ENCODE peak calls at places on chromosomes 16 and 17, in six cellular contexts. W is T-helper 17 cell; P is K562; K is activated CD8-positive, alpha-beta memory T cell treated with anti-CD3 and anti-CD28 coated beads, Interleukin-2, amount 10 ng/mL, durations not matched to agents 7 days and 5 days; X is GM10248; Z is HEK293T. G is an unnamed sample.

GRCh38 chr17:48578616-48579560 is 738 bp upstream of the HOXB4 start:
- DNase-seq in W (no peak), P (peak; percentile 57), K (peak; percentile 49), X (no peak), Z (no peak), G (no peak)

GRCh38 chr16:21159281-21159951 is 942 bp downstream of the LDAF1 start:
- DNase-seq in W (peak; percentile 10), P (peak; percentile 34), K (peak; percentile 41), X (peak; percentile 56), Z (no peak), G (no peak)

GRCh38 chr17:77107506-77108433 is 33.0 kb upstream of the SEC14L1 start:
- DNase-seq in W (peak; percentile 25), P (peak; percentile 35), K (peak; percentile 83), X (peak; percentile 64), Z (no peak), G (no peak)

GRCh38 chr17:73142763-73143395 is 21.9 kb upstream of the SSTR2 start:
- DNase-seq in W (no peak), P (no peak), K (peak; percentile 51), X (no peak), Z (no peak), G (no peak)

GRCh38 chr17:64289652-64290051 is 26.6 kb upstream of the TEX2 start:
- DNase-seq in W (no peak), P (no peak), K (no peak), X (no peak), Z (no peak), G (no peak)

GRCh38 chr17:27533874-27534815 is 77.9 kb downstream of the KSR1 start:
- DNase-seq in W (no peak), P (no peak), K (no peak), X (no peak), Z (no peak), G (peak; percentile 65)

GRCh38 chr17:16449121-16449570 is 33.8 kb downstream of the TRPV2 start:
- DNase-seq in W (no peak), P (no peak), K (no peak), X (no peak), Z (no peak), G (no peak)

GRCh38 chr17:73203135-73203787 is 10.4 kb downstream of the COG1 start:
- DNase-seq in W (no peak), P (no peak), K (no peak), X (no peak), Z (no peak), G (no peak)

GRCh38 chr17:68608515-68609130 is 7.5 kb upstream of the FAM20A start:
- DNase-seq in W (no peak), P (no peak), K (no peak), X (no peak), Z (no peak), G (no peak)

GRCh38 chr16:1398351-1398750 is 16.2 kb downstream of the UNKL start:
- DNase-seq in W (no peak), P (no peak), K (no peak), X (no peak), Z (no peak), G (no peak)

GRCh38 chr17:12041316-12041715 is 20.6 kb downstream of the MAP2K4 start:
- DNase-seq in W (no peak), P (no peak), K (no peak), X (no peak), Z (no peak), G (no peak)

GRCh38 chr17:75813081-75814020 is 28.7 kb downstream of the UNK start:
- DNase-seq in W (no peak), P (no peak), K (no peak), X (no peak), Z (no peak), G (no peak)

GRCh38 chr17:74354123-74354522 is 7.5 kb downstream of the BTBD17 start:
- DNase-seq in W (peak; percentile 33), P (peak; percentile 84), K (peak; percentile 77), X (peak; percentile 84), Z (no peak), G (no peak)

GRCh38 chr17:2295575-2295974 is 8.0 kb downstream of the SMG6 start:
- DNase-seq in W (no peak), P (no peak), K (no peak), X (no peak), Z (no peak), G (no peak)

GRCh38 chr17:28760987-28761562 is 17.3 kb downstream of the TRAF4 start:
- DNase-seq in W (no peak), P (no peak), K (no peak), X (no peak), Z (no peak), G (no peak)

GRCh38 chr17:81518113-81518784 is 5.7 kb upstream of the ACTG1 start:
- DNase-seq in W (no peak), P (no peak), K (no peak), X (no peak), Z (no peak), G (no peak)

GRCh38 chr16:11224894-11225676 is 30.9 kb downstream of the SOCS1 start:
- DNase-seq in W (peak; percentile 67), P (no peak), K (peak; percentile 95), X (peak; percentile 95), Z (no peak), G (no peak)

GRCh38 chr16:86085795-86086194 is 186.8 kb downstream of the IRF8 start:
- DNase-seq in W (no peak), P (no peak), K (no peak), X (no peak), Z (no peak), G (no peak)

GRCh38 chr16:85275533-85276249 is 163.4 kb upstream of the CIBAR2 start:
- DNase-seq in W (peak; percentile 20), P (peak; percentile 97), K (peak; percentile 71), X (peak; percentile 91), Z (peak; percentile 88), G (peak; percentile 99)

GRCh38 chr17:58331815-58332719 is 3.5 kb upstream of the TSPOAP1 start:
- DNase-seq in W (peak; percentile 80), P (peak; percentile 82), K (peak; percentile 96), X (peak; percentile 84), Z (no peak), G (peak; percentile 2)

GRCh38 chr17:73431401-73432205 is 119.8 kb upstream of the CDC42EP4 start:
- DNase-seq in W (no peak), P (no peak), K (no peak), X (no peak), Z (no peak), G (no peak)

GRCh38 chr17:17180741-17181525 is 25.2 kb downstream of the PLD6 start:
- DNase-seq in W (no peak), P (no peak), K (no peak), X (no peak), Z (no peak), G (no peak)

GRCh38 chr17:4407216-4407615 is 26.5 kb upstream of the SPNS3 start:
- DNase-seq in W (no peak), P (no peak), K (no peak), X (no peak), Z (no peak), G (no peak)

GRCh38 chr16:3113765-3114479 is 1.5 kb downstream of the ZNF205 start:
- DNase-seq in W (no peak), P (peak; percentile 55), K (no peak), X (no peak), Z (no peak), G (peak; percentile 6)

GRCh38 chr17:50209472-50210248 is 8.2 kb upstream of the COL1A1 start:
- DNase-seq in W (no peak), P (peak; percentile 78), K (peak; percentile 32), X (no peak), Z (no peak), G (no peak)

GRCh38 chr16:68272501-68273209 is 8.3 kb downstream of the SLC7A6 start:
- DNase-seq in W (peak; percentile 47), P (no peak), K (no peak), X (no peak), Z (no peak), G (no peak)

GRCh38 chr17:4317648-4318047 is 48.8 kb downstream of the UBE2G1 start:
- DNase-seq in W (no peak), P (no peak), K (no peak), X (no peak), Z (no peak), G (no peak)

GRCh38 chr17:56648341-56648740 is 54.8 kb downstream of the NOG start:
- DNase-seq in W (no peak), P (no peak), K (no peak), X (no peak), Z (no peak), G (no peak)

GRCh38 chr16:69351309-69352027 is at the start of gene TMED6:
- DNase-seq in W (no peak), P (no peak), K (no peak), X (no peak), Z (no peak), G (no peak)

GRCh38 chr16:74771656-74772315 is 2.8 kb downstream of the FA2H start:
- DNase-seq in W (no peak), P (no peak), K (no peak), X (peak; percentile 83), Z (no peak), G (no peak)

GRCh38 chr16:68355447-68356248 is 44.8 kb downstream of the PRMT7 start:
- DNase-seq in W (no peak), P (no peak), K (no peak), X (peak; percentile 42), Z (no peak), G (peak; percentile 22)

GRCh38 chr16:56997931-56998330 is 8.6 kb downstream of the NLRC5 start:
- DNase-seq in W (no peak), P (no peak), K (no peak), X (no peak), Z (no peak), G (no peak)

GRCh38 chr17:7064248-7064647 is 15.8 kb downstream of the CLEC10A start:
- DNase-seq in W (no peak), P (no peak), K (no peak), X (no peak), Z (no peak), G (no peak)

GRCh38 chr16:4690946-4691665 is 2.3 kb upstream of the NUDT16L1 start:
- DNase-seq in W (no peak), P (no peak), K (no peak), X (no peak), Z (no peak), G (peak; percentile 20)

GRCh38 chr17:19411641-19412040 is 609 bp downstream of the RNF112 start:
- DNase-seq in W (no peak), P (no peak), K (no peak), X (no peak), Z (no peak), G (no peak)

GRCh38 chr16:63337264-63337663 is 1301.0 kb upstream of the CDH8 start:
- DNase-seq in W (no peak), P (no peak), K (no peak), X (no peak), Z (no peak), G (no peak)

GRCh38 chr16:89122322-89122831 is 28.7 kb downstream of the ACSF3 start:
- DNase-seq in W (peak; percentile 44), P (no peak), K (no peak), X (peak; percentile 85), Z (no peak), G (no peak)